ENCODE peak calls at places on chromosomes 11 and 22, in six cellular contexts. S is AG04450; K is stimulated activated CD8-positive, alpha-beta memory T cell treated with anti-CD3 and anti-CD28 coated beads, Interleukin-15, amount 100 ng/mL, for 24 hours; L is HFFc6; B is activated naive CD4-positive, alpha-beta T cell treated with anti-CD3 and anti-CD28 coated beads for 36 hours; R is Right ventricle myocardium superior. V is an unnamed sample.

GRCh38 chr22:43477966-43478365 is 66.2 kb downstream of the MPPED1 start:
- DNase-seq in S (no peak), K (no peak), L (no peak), B (no peak), R (no peak), V (no peak)

GRCh38 chr11:128207861-128208321 is 379.5 kb downstream of the ETS1 start:
- DNase-seq in S (peak), K (no peak), L (peak), B (no peak), R (no peak), V (no peak)

GRCh38 chr11:68030318-68031135 is at the start of gene NDUFS8:
- DNase-seq in S (peak), K (peak), L (peak), B (peak), R (peak), V (peak)

GRCh38 chr22:21959274-21960074 is 6.8 kb upstream of the PPM1F start:
- DNase-seq in S (no peak), K (no peak), L (no peak), B (no peak), R (no peak), V (no peak)

GRCh38 chr11:6022954-6023353 is 7.6 kb downstream of the OR56A1 start:
- DNase-seq in S (no peak), K (no peak), L (peak), B (peak), R (no peak), V (no peak)

GRCh38 chr11:15095736-15096228 is 18.9 kb upstream of the INSC start:
- DNase-seq in S (no peak), K (no peak), L (peak), B (no peak), R (no peak), V (no peak)

GRCh38 chr11:60887531-60887930 is 18.9 kb downstream of the PRPF19 start:
- DNase-seq in S (no peak), K (no peak), L (peak), B (peak), R (no peak), V (no peak)

GRCh38 chr11:19891050-19891449 is 178.4 kb downstream of the NAV2 start:
- DNase-seq in S (no peak), K (no peak), L (peak), B (no peak), R (no peak), V (no peak)

GRCh38 chr11:60129853-60130252 is 41.4 kb downstream of the MS4A2 start:
- DNase-seq in S (no peak), K (no peak), L (no peak), B (no peak), R (no peak), V (no peak)

GRCh38 chr11:88552377-88553029 is 215.0 kb upstream of the CTSC start:
- DNase-seq in S (no peak), K (peak), L (peak), B (peak), R (peak), V (peak)

GRCh38 chr11:36306888-36307287 is 10.8 kb downstream of the PRR5L start:
- DNase-seq in S (no peak), K (no peak), L (peak), B (peak), R (no peak), V (no peak)

GRCh38 chr11:113147249-113147648 is 167.1 kb upstream of the TTC12 start:
- DNase-seq in S (no peak), K (no peak), L (no peak), B (no peak), R (no peak), V (no peak)

GRCh38 chr22:36999463-36999862 is 19.8 kb downstream of the TST start:
- DNase-seq in S (no peak), K (no peak), L (no peak), B (no peak), R (no peak), V (no peak)

GRCh38 chr11:116600930-116601329 is 171.9 kb downstream of the BUD13 start:
- DNase-seq in S (no peak), K (no peak), L (peak), B (no peak), R (no peak), V (no peak)

GRCh38 chr11:45644981-45645889 is 20.2 kb downstream of the CHST1 start:
- DNase-seq in S (no peak), K (no peak), L (no peak), B (no peak), R (no peak), V (no peak)

GRCh38 chr11:105968021-105968697 is 53.9 kb downstream of the MSANTD4 start:
- DNase-seq in S (no peak), K (no peak), L (no peak), B (no peak), R (no peak), V (no peak)

GRCh38 chr11:44711113-44711512 is 15.6 kb upstream of the TSPAN18 start:
- DNase-seq in S (no peak), K (no peak), L (no peak), B (no peak), R (no peak), V (no peak)

GRCh38 chr11:133889893-133890292 is 44.6 kb upstream of the SPATA19 start:
- DNase-seq in S (no peak), K (no peak), L (no peak), B (no peak), R (no peak), V (no peak)

GRCh38 chr11:93034031-93034430 is 64.6 kb downstream of the MTNR1B start:
- DNase-seq in S (no peak), K (no peak), L (no peak), B (no peak), R (no peak), V (no peak)

GRCh38 chr11:19344661-19345518 is 104.1 kb upstream of the E2F8 start:
- DNase-seq in S (no peak), K (no peak), L (no peak), B (no peak), R (peak), V (no peak)

GRCh38 chr11:587978-588380 is 11.7 kb downstream of the PHRF1 start:
- DNase-seq in S (no peak), K (no peak), L (peak), B (peak), R (no peak), V (peak)

GRCh38 chr22:37818397-37819099 is 4.6 kb upstream of the GALR3 start:
- DNase-seq in S (no peak), K (peak), L (peak), B (peak), R (peak), V (peak)

GRCh38 chr11:8777907-8778767 is 95.5 kb downstream of the RPL27A start:
- DNase-seq in S (no peak), K (no peak), L (peak), B (no peak), R (peak), V (no peak)

GRCh38 chr11:8661036-8661435 is 21.4 kb downstream of the TRIM66 start:
- DNase-seq in S (no peak), K (no peak), L (no peak), B (no peak), R (no peak), V (no peak)

GRCh38 chr11:118002541-118003019 is 16.4 kb downstream of the IL10RA start:
- DNase-seq in S (no peak), K (no peak), L (no peak), B (peak), R (peak), V (no peak)

GRCh38 chr22:17390087-17390486 is 20.8 kb downstream of the CECR2 start:
- DNase-seq in S (no peak), K (no peak), L (no peak), B (no peak), R (no peak), V (no peak)

V was measured in activated gamma-delta T cell treated with anti-CD3 and anti-CD28 coated beads, Interleukin-2, amount 50 U/mL, for 16 hours.